ENCODE peak calls at places on chromosomes 12 and 14, in ten cellular contexts. M is tibial artery; C is heart left ventricle; O is hepatocyte; E is astrocyte of the cerebellum; N is GM10248; Z is CD8-positive, alpha-beta memory T cell; D is endothelial cell; K is EH; J is PC-3. G is an unnamed sample.

GRCh38 chr14:50015708-50016107 is 100.7 kb downstream of the VCPKMT start:
- DNase-seq in Z (no peak), K (no peak), M (no peak), C (no peak), D (no peak), N (no peak), O (no peak), J (no peak), E (no peak), G (no peak)

GRCh38 chr12:131903270-131904255 is 9.1 kb downstream of the ULK1 start:
- DNase-seq in K (no peak), N (no peak), J (no peak), E (no peak), M (peak), Z (no peak), O (no peak), C (no peak), D (no peak), G (no peak)

GRCh38 chr12:58415716-58416115 is 474.3 kb downstream of the ATP23 start:
- DNase-seq in O (no peak), N (no peak), C (no peak), M (no peak), K (no peak), E (no peak), D (no peak), J (no peak), Z (no peak), G (no peak)

GRCh38 chr12:125092108-125092871 is 27.1 kb downstream of the AACS start:
- DNase-seq in M (no peak), E (no peak), O (no peak), N (no peak), C (peak), Z (no peak), K (no peak), D (no peak), J (no peak), G (no peak)

GRCh38 chr12:15772405-15773018 is 16.7 kb downstream of the EPS8 start:
- DNase-seq in M (no peak), K (peak), O (no peak), E (no peak), C (no peak), D (no peak), N (no peak), Z (no peak), J (peak), G (no peak)

GRCh38 chr12:53091756-53092155 is 5.7 kb upstream of the IGFBP6 start:
- DNase-seq in D (no peak), N (no peak), E (no peak), Z (no peak), J (no peak), C (no peak), O (no peak), K (no peak), M (peak), G (no peak)

GRCh38 chr14:74866708-74867389 is 9.1 kb downstream of the PROX2 start:
- DNase-seq in C (no peak), Z (no peak), J (no peak), O (no peak), K (no peak), M (no peak), E (no peak), D (no peak), N (no peak), G (no peak)

GRCh38 chr12:85733984-85734383 is 102.2 kb downstream of the RASSF9 start:
- DNase-seq in E (no peak), D (no peak), M (no peak), O (no peak), N (no peak), K (no peak), J (no peak), C (no peak), Z (no peak), G (no peak)

GRCh38 chr14:33061667-33062325 is 123.1 kb downstream of the NPAS3 start:
- DNase-seq in N (no peak), J (peak), Z (no peak), D (no peak), C (no peak), K (no peak), O (no peak), M (no peak), E (no peak), G (no peak)

GRCh38 chr12:117142094-117142493 is 42.9 kb upstream of the TESC start:
- DNase-seq in Z (no peak), E (no peak), C (no peak), K (no peak), O (no peak), M (no peak), D (no peak), J (no peak), N (no peak), G (no peak)

GRCh38 chr12:125518074-125518473 is 452.8 kb downstream of the AACS start:
- DNase-seq in E (peak), M (no peak), D (peak), Z (no peak), C (no peak), O (peak), N (no peak), J (no peak), K (no peak), G (no peak)

GRCh38 chr12:49920915-49921286 is 17.2 kb upstream of the FAIM2 start:
- DNase-seq in J (no peak), D (no peak), M (no peak), K (no peak), O (no peak), C (no peak), N (no peak), E (no peak), Z (no peak), G (no peak)

GRCh38 chr12:91577586-91578539 is 395.2 kb upstream of the DCN start:
- DNase-seq in O (peak), K (peak), J (peak), Z (peak), M (no peak), E (no peak), D (no peak), C (no peak), N (peak), G (peak)

GRCh38 chr12:29517265-29517664 is 19.8 kb upstream of the OVCH1 start:
- DNase-seq in E (no peak), M (no peak), D (no peak), K (no peak), O (peak), J (peak), Z (no peak), N (no peak), C (no peak), G (no peak)

GRCh38 chr12:79927772-79928474 is 7.0 kb downstream of the PPP1R12A start:
- DNase-seq in N (peak), C (no peak), D (no peak), O (no peak), Z (peak), E (no peak), J (no peak), K (peak), M (no peak), G (peak)

GRCh38 chr14:102028733-102029132 is 58.1 kb downstream of the HSP90AA1 start:
- DNase-seq in K (peak), D (no peak), Z (no peak), E (peak), O (peak), J (peak), N (no peak), M (no peak), C (no peak), G (peak)

GRCh38 chr12:68773582-68773981 is 27.6 kb downstream of the SLC35E3 start:
- DNase-seq in N (no peak), Z (no peak), C (no peak), M (no peak), K (no peak), O (no peak), D (no peak), E (no peak), J (no peak), G (no peak)

GRCh38 chr14:50772361-50772760 is 58.6 kb downstream of the NIN start:
- DNase-seq in Z (no peak), J (no peak), K (peak), E (peak), C (no peak), M (no peak), O (no peak), D (no peak), N (no peak), G (no peak)

G was measured in mammary epithelial cell.